ENCODE peak calls at places on chromosomes 11 and 22, in five cellular contexts. F is HepG2, B is GM12878, V is GM23338, J is upper lobe of left lung. E is an unnamed sample.
A peak's percentile ranks its signal among the peaks of the same experiment; 100 is the strongest.

GRCh38 chr11:86681039-86681745 is 8.8 kb upstream of the ME3 start:
- ATAC-seq in B (no peak), V (no peak), F (no peak), J (no peak), E (no peak)

GRCh38 chr11:88353835-88354496 is 16.4 kb upstream of the CTSC start:
- ATAC-seq in V (no peak), B (peak; percentile 70), F (no peak), J (no peak), E (no peak)

GRCh38 chr11:83056204-83056603 is 15.5 kb downstream of the RAB30 start:
- ATAC-seq in V (no peak), J (no peak), F (no peak), B (no peak), E (no peak)

GRCh38 chr22:29954203-29954855 is 71.4 kb downstream of the MTMR3 start:
- ATAC-seq in B (no peak), J (no peak), V (no peak), F (no peak), E (no peak)

GRCh38 chr11:1017269-1018005 is 19.1 kb downstream of the MUC6 start:
- ATAC-seq in V (no peak), F (peak; percentile 17), B (no peak), J (peak; percentile 58), E (peak; percentile 40)

GRCh38 chr11:114340311-114341131 is 44.3 kb downstream of the NNMT start:
- ATAC-seq in V (peak; percentile 94), B (peak; percentile 83), J (peak; percentile 77), F (peak; percentile 71), E (peak; percentile 82)

GRCh38 chr22:35209203-35209602 is 48.1 kb upstream of the HMGXB4 start:
- ATAC-seq in F (no peak), B (no peak), V (no peak), J (no peak), E (no peak)

GRCh38 chr11:19199766-19200165 is 2.0 kb downstream of the CSRP3 start:
- ATAC-seq in F (no peak), B (peak; percentile 55), V (no peak), J (no peak), E (no peak)

GRCh38 chr22:35996596-35996995 is 32.0 kb downstream of the RBFOX2 start:
- ATAC-seq in J (no peak), V (no peak), F (no peak), B (no peak), E (no peak)

GRCh38 chr11:114187173-114187572 is 109.0 kb upstream of the NNMT start:
- ATAC-seq in J (no peak), V (no peak), F (no peak), B (no peak), E (no peak)

GRCh38 chr11:78564889-78565467 is 9.7 kb downstream of the NARS2 start:
- ATAC-seq in V (no peak), B (no peak), J (no peak), F (no peak), E (no peak)

GRCh38 chr11:116563028-116563712 is 209.6 kb downstream of the BUD13 start:
- ATAC-seq in F (peak; percentile 89), J (peak; percentile 65), B (no peak), V (no peak), E (no peak)

GRCh38 chr11:66272600-66272999 is 4.2 kb downstream of the RAB1B start:
- ATAC-seq in V (no peak), J (no peak), B (no peak), F (no peak), E (no peak)

GRCh38 chr11:98601181-98601773 is 419.5 kb upstream of the CNTN5 start:
- ATAC-seq in B (no peak), J (peak; percentile 66), F (no peak), V (no peak), E (no peak)

DNA sequence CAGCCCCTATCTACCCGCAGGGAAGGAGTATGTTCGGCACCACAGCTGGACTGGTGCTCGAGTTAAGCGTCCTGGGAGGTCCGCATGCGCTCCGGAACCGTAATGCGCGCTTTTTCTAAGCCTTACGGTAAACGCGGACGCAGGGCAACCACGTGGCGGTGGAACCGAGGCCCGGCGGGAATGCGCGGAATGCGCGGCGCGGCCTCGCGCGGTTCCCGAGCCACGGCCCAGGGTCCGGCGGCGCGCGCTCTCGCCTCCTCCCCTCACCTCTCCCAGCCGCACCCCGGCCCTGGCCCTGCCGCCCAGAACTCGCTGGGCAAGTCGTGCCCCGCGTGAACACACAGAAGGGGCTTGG is 4.5 kb upstream of the CCND1 start:
- ATAC-seq in J (peak; percentile 61), F (no peak), B (no peak), V (peak; percentile 16), E (peak; percentile 64)
- TF ChIP-seq POLR2AphosphoS5 in J (peak; percentile 57), F (no peak), B (no peak), V (peak; percentile 28), E (no peak)

GRCh38 chr11:109512680-109513079 is 90.7 kb downstream of the C11orf87 start:
- ATAC-seq in V (no peak), F (no peak), B (no peak), J (no peak), E (no peak)
- TF ChIP-seq POLR2AphosphoS5 in V (no peak), F (no peak), B (no peak), J (no peak), E (no peak)

GRCh38 chr11:11025087-11025486 is 167.2 kb upstream of the ZBED5 start:
- ATAC-seq in V (no peak), J (no peak), B (no peak), F (no peak), E (no peak)
- TF ChIP-seq POLR2AphosphoS5 in V (no peak), J (no peak), B (no peak), F (no peak), E (no peak)

DNA sequence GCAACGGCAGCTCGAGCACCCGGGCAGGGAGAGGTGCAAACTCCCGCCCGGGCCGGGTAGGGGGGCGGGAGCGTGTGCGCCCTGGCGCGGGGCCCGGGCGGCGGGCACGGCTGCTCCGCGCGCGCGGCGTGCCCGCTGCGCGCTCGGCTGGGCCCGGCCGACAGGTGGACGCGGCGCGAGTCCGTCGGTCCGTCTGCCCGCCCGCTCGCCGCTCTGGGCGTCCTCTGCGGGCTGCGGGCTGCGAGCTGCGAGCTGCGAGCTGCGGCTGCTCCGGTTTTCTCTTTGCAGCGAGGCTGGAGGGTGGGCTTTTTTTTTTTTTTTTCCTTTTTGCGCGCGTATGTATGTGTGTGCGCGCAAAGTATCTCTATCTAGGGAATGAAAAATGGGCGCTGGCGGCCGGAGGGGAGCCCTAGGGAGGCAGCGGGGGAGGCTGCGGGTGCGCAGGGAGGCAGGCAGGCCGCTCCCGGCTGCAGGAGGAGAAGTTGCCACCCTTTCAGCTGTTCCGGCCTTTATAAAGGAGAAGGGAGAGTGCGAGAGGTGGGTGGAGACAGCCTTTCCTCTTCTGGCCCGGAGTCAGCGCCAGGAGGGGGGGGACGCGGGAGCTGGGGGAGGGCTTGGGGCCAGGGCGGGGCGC is at the start of gene PDGFB:
- ATAC-seq in B (no peak), F (no peak), V (no peak), J (no peak), E (peak; percentile 23)
- TF ChIP-seq POLR2AphosphoS5 in B (no peak), F (peak; percentile 42), V (no peak), J (peak; percentile 87), E (peak; percentile 76)

DNA sequence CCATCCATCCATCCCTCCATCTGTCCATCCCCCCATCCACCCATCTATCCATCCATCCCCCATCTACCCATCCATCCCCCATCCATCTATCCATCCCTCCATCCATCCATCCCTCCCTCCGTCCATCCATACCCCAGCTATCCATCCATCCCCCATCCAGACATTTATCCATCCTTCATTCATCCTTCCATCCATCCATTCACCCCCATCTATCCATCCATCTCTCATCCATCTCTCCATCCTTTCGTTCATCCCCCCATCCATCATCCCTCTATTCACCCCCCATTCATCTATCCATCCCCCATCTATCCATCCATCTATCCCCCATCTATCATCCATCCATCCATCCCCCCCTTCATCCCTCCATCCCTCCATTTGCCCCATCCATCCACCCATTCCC is 97.5 kb downstream of the MPPED1 start:
- ATAC-seq in J (no peak), F (no peak), B (no peak), V (no peak), E (no peak)
- TF ChIP-seq POLR2AphosphoS5 in J (no peak), F (no peak), B (no peak), V (no peak), E (no peak)

GRCh38 chr11:67438121-67438902 is 830 bp upstream of the PTPRCAP start:
- ATAC-seq in V (no peak), F (no peak), B (peak; percentile 51), J (no peak), E (no peak)
- TF ChIP-seq POLR2AphosphoS5 in V (no peak), F (no peak), B (peak; percentile 43), J (no peak), E (no peak)

GRCh38 chr22:42635531-42635930 is 4.9 kb downstream of the ATP5MGL start:
- ATAC-seq in V (no peak), F (no peak), J (peak; percentile 57), B (no peak), E (peak; percentile 97)
- TF ChIP-seq POLR2AphosphoS5 in V (no peak), F (no peak), J (peak; percentile 47), B (no peak), E (peak; percentile 89)

GRCh38 chr11:44609783-44610155 is 44.3 kb downstream of the CD82 start:
- ATAC-seq in J (no peak), F (no peak), V (no peak), B (no peak), E (no peak)

GRCh38 chr11:44613081-44613628 is 47.7 kb downstream of the CD82 start:
- ATAC-seq in V (no peak), J (no peak), B (peak; percentile 18), F (peak; percentile 18), E (no peak)

GRCh38 chr11:44611088-44611487 is 45.6 kb downstream of the CD82 start:
- ATAC-seq in F (peak; percentile 44), B (peak; percentile 1), V (peak; percentile 35), J (no peak), E (peak; percentile 19)

GRCh38 chr11:44610556-44610955 is 45.1 kb downstream of the CD82 start:
- ATAC-seq in V (no peak), F (no peak), J (no peak), B (no peak), E (no peak)

DNA sequence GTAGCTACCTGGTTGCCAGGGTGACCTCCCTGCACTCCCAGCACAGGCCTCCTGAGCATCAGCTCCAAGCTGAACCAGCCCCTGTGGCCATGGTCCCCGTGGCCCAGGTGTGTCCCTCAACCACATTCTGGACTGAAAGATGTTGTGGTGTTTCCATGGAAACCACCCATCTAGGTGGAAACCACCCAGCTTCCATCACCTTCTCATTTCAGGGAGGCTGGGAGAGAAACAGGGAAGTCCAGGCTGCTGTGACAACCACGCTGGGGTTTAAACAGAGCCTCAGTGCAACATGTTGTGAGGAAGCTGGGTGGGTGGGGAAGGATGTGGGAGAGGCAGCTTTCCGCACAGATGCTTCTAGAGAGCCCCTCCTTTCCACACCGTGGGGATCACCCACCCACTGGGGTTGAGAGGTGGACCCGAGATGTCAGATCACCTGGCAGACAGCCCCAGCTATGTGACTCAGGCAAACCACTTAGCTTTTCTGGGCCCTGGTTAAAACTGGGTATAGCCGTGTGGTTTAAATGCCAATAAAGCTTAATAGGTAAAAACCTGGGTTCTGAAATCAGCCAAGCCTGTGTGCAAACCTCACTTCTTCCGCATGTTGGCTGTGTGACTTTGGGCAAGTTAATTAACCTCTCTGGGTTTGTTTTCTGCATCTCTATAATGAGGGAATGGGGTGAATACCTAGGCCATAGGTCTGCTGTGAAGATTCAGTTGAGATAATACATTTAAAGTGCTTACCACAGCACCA is 46.4 kb downstream of the CD82 start:
- ATAC-seq in B (peak; percentile 54), J (no peak), F (no peak), V (no peak), E (peak; percentile 51)
- TF ChIP-seq POLR2AphosphoS5 in B (no peak), J (peak; percentile 22), F (no peak), V (no peak), E (no peak)

E was measured in gastroesophageal sphincter.